ENCODE peak calls at places on chromosomes 16 and 17, in five cellular contexts. T is cerebellum, K is cardiac septum, L is EL, E is AG04449. N is an unnamed sample.

GRCh38 chr17:61383689-61384201 is 15.9 kb upstream of the TBX2 start:
- DNase-seq in T (no peak), K (no peak), L (no peak), E (no peak), N (no peak)

GRCh38 chr17:62716834-62717588 is 89.5 kb downstream of the MRC2 start:
- DNase-seq in T (no peak), K (peak), L (no peak), E (no peak), N (no peak)

GRCh38 chr17:15649861-15650391 is 30.4 kb upstream of the FBXW10B start:
- DNase-seq in T (no peak), K (no peak), L (peak), E (no peak), N (no peak)

GRCh38 chr16:27214084-27214961 is 11.0 kb downstream of the KDM8 start:
- DNase-seq in T (peak), K (no peak), L (no peak), E (no peak), N (no peak)

GRCh38 chr17:49971848-49972485 is 3.0 kb downstream of the DLX4 start:
- DNase-seq in T (peak), K (no peak), L (no peak), E (no peak), N (peak)

GRCh38 chr17:2388705-2389099 is 12.2 kb downstream of the MNT start:
- DNase-seq in T (no peak), K (no peak), L (no peak), E (no peak), N (no peak)

GRCh38 chr16:15055141-15056053 is 477 bp downstream of the NTAN1 start:
- DNase-seq in T (no peak), K (no peak), L (peak), E (no peak), N (no peak)

GRCh38 chr17:39014044-39014794 is 47.0 kb upstream of the FBXO47 start:
- DNase-seq in T (no peak), K (no peak), L (peak), E (no peak), N (no peak)

GRCh38 chr16:3625911-3626732 is 14.7 kb upstream of the SLX4 start:
- DNase-seq in T (no peak), K (no peak), L (no peak), E (no peak), N (no peak)

GRCh38 chr17:6572997-6573396 is 16.6 kb upstream of the PITPNM3 start:
- DNase-seq in T (no peak), K (no peak), L (no peak), E (no peak), N (no peak)

GRCh38 chr16:2474877-2475412 is at the start of gene TBC1D24:
- DNase-seq in T (peak), K (peak), L (peak), E (no peak), N (peak)

GRCh38 chr17:43916385-43916784 is 9.0 kb upstream of the MPP2 start:
- DNase-seq in T (no peak), K (no peak), L (no peak), E (no peak), N (no peak)

GRCh38 chr17:27481327-27481726 is 25.1 kb downstream of the KSR1 start:
- DNase-seq in T (no peak), K (no peak), L (no peak), E (no peak), N (no peak)

GRCh38 chr16:268141-269053 is 7.3 kb downstream of the RGS11 start:
- DNase-seq in T (no peak), K (no peak), L (no peak), E (no peak), N (no peak)

GRCh38 chr17:28147026-28147425 is 104.5 kb downstream of the NLK start:
- DNase-seq in T (no peak), K (no peak), L (no peak), E (no peak), N (no peak)

GRCh38 chr16:19119564-19119963 is 5.8 kb downstream of the ITPRIPL2 start:
- DNase-seq in T (no peak), K (no peak), L (peak), E (peak), N (no peak)

GRCh38 chr16:56588781-56589140 is 567 bp upstream of the MT3 start:
- DNase-seq in T (no peak), K (no peak), L (no peak), E (no peak), N (no peak)

GRCh38 chr17:30720013-30720471 is 104.5 kb downstream of the CRLF3 start:
- DNase-seq in T (no peak), K (peak), L (no peak), E (no peak), N (peak)

GRCh38 chr17:81715872-81716673 is 4.0 kb downstream of the SLC25A10 start:
- DNase-seq in T (no peak), K (no peak), L (no peak), E (no peak), N (no peak)

GRCh38 chr17:81858967-81859905 is 1.1 kb downstream of the P4HB start:
- DNase-seq in T (no peak), K (no peak), L (no peak), E (no peak), N (peak)

GRCh38 chr16:87570938-87571867 is 31.1 kb upstream of the JPH3 start:
- DNase-seq in T (no peak), K (no peak), L (peak), E (no peak), N (peak)

GRCh38 chr16:5604770-5605169 is 507.2 kb upstream of the EEF2KMT start:
- DNase-seq in T (peak), K (no peak), L (no peak), E (no peak), N (peak)

GRCh38 chr16:71746442-71747046 is 22.0 kb upstream of the PHLPP2 start:
- DNase-seq in T (peak), K (no peak), L (peak), E (no peak), N (peak)

GRCh38 chr17:1055751-1056645 is 59.1 kb downstream of the TIMM22 start:
- DNase-seq in T (peak), K (no peak), L (peak), E (no peak), N (peak)

GRCh38 chr17:80529104-80529903 is 15.3 kb upstream of the RPTOR start:
- DNase-seq in T (no peak), K (no peak), L (no peak), E (no peak), N (peak)

GRCh38 chr17:74519951-74520553 is 11.2 kb downstream of the CD300LB start:
- DNase-seq in T (no peak), K (peak), L (no peak), E (no peak), N (no peak)

GRCh38 chr17:39408360-39408759 is 6.9 kb upstream of the FBXL20 start:
- DNase-seq in T (no peak), K (no peak), L (no peak), E (no peak), N (no peak)

GRCh38 chr17:73412914-73413313 is 101.1 kb upstream of the CDC42EP4 start:
- DNase-seq in T (no peak), K (no peak), L (no peak), E (no peak), N (no peak)

GRCh38 chr17:13694934-13695333 is 93.2 kb upstream of the HS3ST3A1 start:
- DNase-seq in T (no peak), K (no peak), L (no peak), E (no peak), N (no peak)

GRCh38 chr17:48929812-48930165 is 14.9 kb downstream of the SNF8 start:
- DNase-seq in T (no peak), K (no peak), L (no peak), E (no peak), N (no peak)

GRCh38 chr17:17109896-17110295 is 67.6 kb downstream of the MPRIP start:
- DNase-seq in T (no peak), K (no peak), L (no peak), E (no peak), N (no peak)

GRCh38 chr17:6470751-6471521 is 26.7 kb downstream of the PIMREG start:
- DNase-seq in T (no peak), K (no peak), L (peak), E (no peak), N (no peak)

GRCh38 chr17:70144260-70144846 is 25.0 kb upstream of the KCNJ2 start:
- DNase-seq in T (peak), K (no peak), L (peak), E (no peak), N (peak)

GRCh38 chr16:27698266-27698665 is 148.3 kb downstream of the KATNIP start:
- DNase-seq in T (no peak), K (peak), L (no peak), E (no peak), N (peak)

GRCh38 chr16:79165541-79165940 is 435.0 kb downstream of the MAF start:
- DNase-seq in T (no peak), K (no peak), L (no peak), E (no peak), N (no peak)

GRCh38 chr17:78957076-78957475 is 22.6 kb downstream of the LGALS3BP start:
- DNase-seq in T (peak), K (no peak), L (peak), E (no peak), N (no peak)

N was measured in H7.